ENCODE peak calls at places on chromosomes 12 and 14, in ten cellular contexts. J is A673; S is stomach; M is left ventricle myocardium inferior; I is mesendoderm; W is right atrium auricular region; Q is CD4-positive, alpha-beta memory T cell; T is CD8-positive, alpha-beta T cell; P is tibial artery; L is left lung. X is an unnamed sample.

GRCh38 chr14:85536835-85537195 is 6.9 kb downstream of the FLRT2 start:
- DNase-seq in S (no peak), J (peak; percentile 61), W (no peak), T (no peak), Q (no peak), L (no peak), M (no peak), P (no peak), I (no peak), X (no peak)

GRCh38 chr14:96514694-96515093 is 12.5 kb downstream of the PAPOLA start:
- DNase-seq in I (no peak), P (no peak), T (no peak), Q (no peak), J (no peak), L (no peak), W (no peak), S (no peak), M (no peak), X (no peak)

GRCh38 chr12:58528266-58528665 is 392.0 kb downstream of the LRIG3 start:
- DNase-seq in T (no peak), S (no peak), L (no peak), P (no peak), M (no peak), Q (no peak), W (no peak), J (no peak), I (no peak), X (no peak)

GRCh38 chr12:52082026-52082667 is 2.6 kb downstream of the SMIM41 start:
- DNase-seq in P (no peak), L (no peak), J (no peak), I (no peak), S (no peak), W (peak; percentile 79), T (no peak), M (peak; percentile 51), Q (no peak), X (peak; percentile 59)

GRCh38 chr14:51776102-51776894 is 84.1 kb upstream of the GNG2 start:
- DNase-seq in J (peak; percentile 79), I (peak; percentile 94), M (peak; percentile 25), L (no peak), T (peak; percentile 23), P (no peak), Q (no peak), S (no peak), W (peak; percentile 64), X (peak; percentile 74)

GRCh38 chr14:102828201-102828600 is 51.0 kb downstream of the TRAF3 start:
- DNase-seq in J (no peak), S (no peak), L (no peak), Q (no peak), I (no peak), M (no peak), W (no peak), T (no peak), P (no peak), X (no peak)

GRCh38 chr12:67966560-67966959 is 22.7 kb upstream of the IFNG-AS1 start:
- DNase-seq in T (no peak), S (no peak), I (no peak), M (no peak), W (no peak), P (no peak), Q (no peak), L (no peak), J (no peak), X (no peak)

GRCh38 chr12:122726056-122726558 is 4.5 kb downstream of the HCAR1 start:
- DNase-seq in S (peak; percentile 46), I (peak; percentile 92), W (no peak), L (no peak), T (peak; percentile 27), Q (no peak), M (no peak), P (no peak), J (no peak), X (no peak)

GRCh38 chr14:42130809-42131208 is 524.1 kb downstream of the LRFN5 start:
- DNase-seq in J (no peak), I (no peak), M (no peak), P (no peak), Q (no peak), L (no peak), S (no peak), T (no peak), W (no peak), X (no peak)

GRCh38 chr12:94074970-94075695 is 73.2 kb upstream of the PLXNC1 start:
- DNase-seq in M (peak; percentile 76), J (peak; percentile 84), S (peak; percentile 29), W (peak; percentile 86), T (no peak), L (no peak), I (peak; percentile 83), Q (no peak), P (peak; percentile 88), X (peak; percentile 79)

GRCh38 chr14:74571441-74571841 is 40.6 kb downstream of the LTBP2 start:
- DNase-seq in L (no peak), T (no peak), W (no peak), I (no peak), Q (no peak), J (no peak), M (no peak), S (no peak), P (no peak), X (no peak)
- H3K4me1 ChIP-seq in L (peaks cover 44% of the 10 kb centered on the region), T (peaks cover 34% of the 10 kb centered on the region), W (no peaks in the 10 kb centered on the region), I (no peaks in the 10 kb centered on the region), Q (peaks cover 39% of the 10 kb centered on the region), J (peaks cover 7% of the 10 kb centered on the region), M (peaks cover 57% of the 10 kb centered on the region), S (peaks cover 42% of the 10 kb centered on the region), P (peaks cover 99% of the 10 kb centered on the region), X (no peaks in the 10 kb centered on the region)

DNA sequence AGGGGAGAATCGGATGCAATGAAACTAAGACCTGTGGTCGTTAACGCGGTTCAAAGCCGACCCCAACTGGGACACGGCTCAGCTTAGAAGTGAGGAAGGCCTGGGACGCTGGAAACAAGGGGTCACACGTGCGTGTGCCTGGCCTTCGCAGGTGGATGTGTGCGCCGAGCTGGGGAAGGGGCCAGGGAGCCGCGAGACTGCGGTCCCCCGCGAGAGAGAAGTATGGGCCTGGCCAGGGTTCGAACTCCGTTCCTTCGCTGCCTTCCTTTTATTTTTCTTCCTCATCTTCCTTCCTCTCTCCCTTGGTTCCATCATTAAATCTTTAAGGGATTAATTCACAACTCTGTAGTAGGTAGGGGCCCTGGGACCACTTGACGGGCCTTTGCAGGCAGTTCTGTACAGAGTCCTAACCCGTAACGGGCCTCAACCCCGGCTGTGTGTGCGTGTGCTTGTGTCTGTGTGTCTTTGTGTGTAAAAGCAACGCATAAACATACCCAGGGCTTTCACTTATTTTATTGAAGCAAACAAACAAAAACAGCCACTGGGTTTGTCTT is 3.6 kb downstream of the TTC6 start:
- DNase-seq in J (no peak), I (no peak), S (no peak), L (no peak), W (no peak), M (no peak), T (no peak), P (no peak), Q (no peak), X (no peak)
- H3K27me3 ChIP-seq in J (peaks cover 77% of the 10 kb centered on the region), I (peaks cover 60% of the 10 kb centered on the region), S (peaks cover 99% of the 10 kb centered on the region), L (peaks cover 100% of the 10 kb centered on the region), W (peaks cover 46% of the 10 kb centered on the region), M (peaks cover 100% of the 10 kb centered on the region), T (peaks cover 46% of the 10 kb centered on the region), P (peaks cover 98% of the 10 kb centered on the region), Q (peaks cover 58% of the 10 kb centered on the region), X (peaks cover 18% of the 10 kb centered on the region)

GRCh38 chr14:68394113-68394718 is 398.7 kb downstream of the ZFP36L1 start:
- DNase-seq in T (no peak), J (no peak), W (no peak), I (no peak), L (no peak), Q (no peak), P (no peak), M (no peak), S (no peak), X (no peak)
- H3K4me1 ChIP-seq in T (no peaks in the 10 kb centered on the region), J (peaks cover 6% of the 10 kb centered on the region), W (no peaks in the 10 kb centered on the region), I (peaks cover 9% of the 10 kb centered on the region), L (peaks cover 31% of the 10 kb centered on the region), Q (no peaks in the 10 kb centered on the region), P (peaks cover 90% of the 10 kb centered on the region), M (peaks cover 73% of the 10 kb centered on the region), S (peaks cover 14% of the 10 kb centered on the region), X (peaks cover 12% of the 10 kb centered on the region)

DNA sequence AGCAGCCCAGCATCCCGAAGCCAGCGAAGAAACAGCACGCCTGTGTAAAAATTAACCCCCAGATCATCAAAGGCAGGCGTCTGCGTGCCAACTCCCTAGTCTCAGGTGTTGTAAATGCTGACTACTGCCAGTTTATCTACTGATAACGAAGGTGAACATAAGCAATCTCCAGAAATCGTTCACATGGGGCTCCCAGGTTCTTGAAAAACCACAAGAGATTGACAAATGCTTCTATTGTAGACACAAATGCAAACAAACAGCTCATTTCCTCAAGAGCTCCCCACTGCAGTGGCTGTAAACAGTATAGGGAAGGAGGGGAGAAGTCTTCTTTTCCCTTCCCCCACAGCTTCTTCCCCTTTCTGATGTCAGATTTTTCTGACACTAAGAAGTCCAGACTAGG is 5.3 kb upstream of the PLEKHG3 start:
- DNase-seq in J (no peak), I (peak; percentile 39), T (no peak), L (no peak), W (no peak), P (peak; percentile 39), Q (peak; percentile 37), M (no peak), S (peak; percentile 78), X (no peak)
- H3K27me3 ChIP-seq in J (no peaks in the 10 kb centered on the region), I (no peaks in the 10 kb centered on the region), T (peaks cover 12% of the 10 kb centered on the region), L (peaks cover 52% of the 10 kb centered on the region), W (no peaks in the 10 kb centered on the region), P (no peaks in the 10 kb centered on the region), Q (no peaks in the 10 kb centered on the region), M (peaks cover 12% of the 10 kb centered on the region), S (peaks cover 2% of the 10 kb centered on the region), X (no peaks in the 10 kb centered on the region)

GRCh38 chr12:49974231-49974675 is 1.5 kb downstream of the AQP6 start:
- DNase-seq in T (no peak), J (no peak), I (peak; percentile 54), Q (no peak), P (peak; percentile 76), W (peak; percentile 70), S (peak; percentile 69), M (peak; percentile 69), L (no peak), X (peak; percentile 38)

GRCh38 chr12:49972122-49972521 is 625 bp upstream of the AQP6 start:
- DNase-seq in P (peak; percentile 28), W (no peak), L (no peak), Q (no peak), S (no peak), M (no peak), J (no peak), T (no peak), I (no peak), X (no peak)

GRCh38 chr12:49971141-49971540 is 1.6 kb upstream of the AQP6 start:
- DNase-seq in L (no peak), P (peak; percentile 41), M (no peak), J (no peak), W (no peak), T (no peak), S (no peak), Q (no peak), I (no peak), X (no peak)

GRCh38 chr12:49973361-49973830 is 649 bp downstream of the AQP6 start:
- DNase-seq in S (no peak), I (no peak), L (no peak), J (no peak), P (peak; percentile 49), T (no peak), M (no peak), Q (no peak), W (no peak), X (no peak)

GRCh38 chr12:49972641-49973360 is at the start of gene AQP6:
- DNase-seq in J (no peak), S (peak; percentile 74), Q (no peak), M (no peak), W (no peak), L (no peak), T (no peak), I (no peak), P (peak; percentile 61), X (no peak)
- H3K4me1 ChIP-seq in J (no peaks in the 10 kb centered on the region), S (peaks cover 14% of the 10 kb centered on the region), Q (peaks cover 3% of the 10 kb centered on the region), M (peaks cover 17% of the 10 kb centered on the region), W (no peaks in the 10 kb centered on the region), L (peaks cover 5% of the 10 kb centered on the region), T (peaks cover 3% of the 10 kb centered on the region), I (peaks cover 3% of the 10 kb centered on the region), P (peaks cover 17% of the 10 kb centered on the region), X (no peaks in the 10 kb centered on the region)